ENCODE peak calls at places on chromosomes 16 and 17, in four cellular contexts. U, T, C and M are unnamed samples.

GRCh38 chr17:5443728-5444127 is 4.8 kb upstream of the C1QBP start:
- DNase-seq in U (no peak), C (no peak), T (no peak), M (no peak)

GRCh38 chr17:45123930-45124796 is 8.2 kb downstream of the PLCD3 start:
- DNase-seq in T (peak; percentile 69), U (no peak), C (peak; percentile 95), M (peak; percentile 87)

GRCh38 chr17:68355093-68355492 is 63.8 kb downstream of the ARSG start:
- DNase-seq in C (no peak), U (no peak), T (no peak), M (no peak)

GRCh38 chr16:84484579-84485254 is 19.7 kb downstream of the MEAK7 start:
- DNase-seq in U (peak; percentile 12), C (peak; percentile 47), T (peak; percentile 27), M (peak; percentile 51)

GRCh38 chr16:27745348-27745747 is 195.4 kb downstream of the KATNIP start:
- DNase-seq in C (peak; percentile 14), U (no peak), T (no peak), M (no peak)

GRCh38 chr16:84184775-84185174 is 2.1 kb downstream of the TAF1C start:
- DNase-seq in T (no peak), U (no peak), C (no peak), M (no peak)

GRCh38 chr17:40327244-40327666 is 18.3 kb downstream of the RARA start:
- DNase-seq in U (no peak), C (no peak), T (no peak), M (no peak)

GRCh38 chr17:80264048-80264792 is 3.6 kb downstream of the RNF213 start:
- DNase-seq in C (no peak), T (no peak), U (no peak), M (no peak)